ENCODE peak calls at places on chromosomes 5 and 9, in nine cellular contexts. R is epithelial cell of esophagus, M is GM12878, D is fibroblast of pulmonary artery, S is AG10803, V is Caco-2, C is right atrium auricular region, W is PC-3, N is dorsolateral prefrontal cortex. X is an unnamed sample.

GRCh38 chr5:91499943-91500531 is 116.9 kb upstream of the ARRDC3 start:
- DNase-seq in C (no peak), D (peak), M (no peak), N (no peak), R (peak), S (peak), W (peak), V (peak), X (peak)

GRCh38 chr9:76181020-76181641 is 213.1 kb downstream of the RFK start:
- DNase-seq in V (peak), W (peak), S (peak), R (peak), C (no peak), D (peak), M (no peak), N (no peak), X (peak)

GRCh38 chr5:51203598-51203997 is 179.7 kb upstream of the ISL1 start:
- DNase-seq in R (no peak), D (no peak), C (no peak), V (no peak), S (no peak), W (no peak), M (no peak), N (no peak), X (no peak)

GRCh38 chr9:26463841-26464240 is 428.8 kb downstream of the CAAP1 start:
- DNase-seq in R (no peak), N (no peak), W (no peak), C (no peak), D (no peak), S (no peak), M (no peak), V (no peak), X (no peak)

GRCh38 chr5:113682497-113683136 is 169.1 kb downstream of the YTHDC2 start:
- DNase-seq in S (peak), N (no peak), M (no peak), C (no peak), W (peak), D (peak), R (peak), V (no peak), X (no peak)

GRCh38 chr5:59357421-59357977 is 536.0 kb downstream of the PDE4D start:
- DNase-seq in N (no peak), R (no peak), V (peak), D (peak), S (no peak), W (no peak), C (no peak), M (no peak), X (peak)

GRCh38 chr5:173327948-173328895 is at the start of gene STC2:
- DNase-seq in S (peak), W (peak), C (peak), V (peak), D (peak), M (peak), N (peak), R (peak), X (peak)

GRCh38 chr5:81980598-81981260 is 8.9 kb downstream of the ATG10 start:
- DNase-seq in W (no peak), S (no peak), D (no peak), N (no peak), R (no peak), C (no peak), V (no peak), M (no peak), X (no peak)

GRCh38 chr5:5116953-5117352 is 23.2 kb upstream of the ADAMTS16 start:
- DNase-seq in V (no peak), R (no peak), S (no peak), C (no peak), M (no peak), W (no peak), N (no peak), D (no peak), X (no peak)

GRCh38 chr5:172542651-172543131 is 88.4 kb upstream of the SH3PXD2B start:
- DNase-seq in R (no peak), D (no peak), S (no peak), C (peak), M (no peak), W (no peak), N (no peak), V (no peak), X (no peak)

GRCh38 chr5:145946112-145946861 is 9.9 kb downstream of the SH3RF2 start:
- DNase-seq in D (peak), W (peak), N (no peak), S (peak), R (peak), V (no peak), M (peak), C (no peak), X (peak)

GRCh38 chr5:35458824-35459207 is 158.8 kb upstream of the SPEF2 start:
- DNase-seq in R (peak), D (no peak), C (no peak), V (no peak), M (no peak), W (no peak), S (no peak), N (no peak), X (no peak)

GRCh38 chr9:70031141-70031545 is 12.5 kb upstream of the MAMDC2 start:
- DNase-seq in V (no peak), C (no peak), M (no peak), D (peak), R (peak), S (no peak), W (peak), N (no peak), X (peak)

GRCh38 chr5:137668574-137669093 is 67.3 kb downstream of the KLHL3 start:
- DNase-seq in S (no peak), N (no peak), V (no peak), D (no peak), C (no peak), M (no peak), W (no peak), R (no peak), X (no peak)

GRCh38 chr5:14773588-14773987 is 98.0 kb downstream of the ANKH start:
- DNase-seq in S (no peak), M (no peak), V (no peak), C (no peak), D (no peak), W (no peak), N (no peak), R (no peak), X (no peak)

GRCh38 chr9:136089697-136090045 is 5.4 kb downstream of the NACC2 start:
- DNase-seq in C (no peak), D (peak), V (no peak), R (no peak), S (peak), W (peak), M (no peak), N (no peak), X (peak)

GRCh38 chr9:124017064-124017928 is 5.7 kb downstream of the LHX2 start:
- DNase-seq in N (no peak), M (no peak), S (no peak), R (no peak), V (no peak), W (no peak), D (no peak), C (no peak), X (no peak)

GRCh38 chr5:16596541-16596940 is 20.3 kb downstream of the RETREG1 start:
- DNase-seq in M (no peak), W (no peak), V (no peak), C (no peak), S (peak), N (no peak), D (no peak), R (peak), X (peak)

GRCh38 chr5:76986828-76987526 is 34.1 kb downstream of the CRHBP start:
- DNase-seq in C (no peak), D (no peak), S (no peak), R (no peak), W (no peak), V (no peak), N (no peak), M (no peak), X (no peak)

GRCh38 chr9:104209387-104209786 is 115.3 kb downstream of the SMC2 start:
- DNase-seq in D (no peak), C (no peak), N (no peak), M (no peak), W (no peak), S (no peak), R (no peak), V (no peak), X (no peak)

GRCh38 chr9:83986765-83987401 is 6.3 kb downstream of the RMI1 start:
- DNase-seq in R (peak), W (peak), S (no peak), M (no peak), V (no peak), C (no peak), D (no peak), N (no peak), X (peak)

GRCh38 chr9:126304946-126305370 is 21.7 kb upstream of the MVB12B start:
- DNase-seq in C (no peak), W (no peak), N (no peak), D (no peak), S (no peak), R (no peak), V (no peak), M (no peak), X (no peak)

GRCh38 chr5:116454417-116454927 is 120.2 kb downstream of the SEMA6A start:
- DNase-seq in N (no peak), D (peak), S (peak), C (no peak), R (no peak), V (no peak), W (no peak), M (peak), X (peak)

GRCh38 chr5:82522912-82523311 is 244.8 kb upstream of the RPS23 start:
- DNase-seq in V (no peak), W (no peak), N (no peak), R (no peak), S (no peak), D (no peak), M (no peak), C (no peak), X (no peak)

GRCh38 chr9:2729721-2730120 is 12.4 kb downstream of the KCNV2 start:
- DNase-seq in N (no peak), R (no peak), S (peak), W (no peak), D (peak), M (no peak), V (no peak), C (no peak), X (no peak)

GRCh38 chr9:92614763-92615441 is 55.0 kb downstream of the IPPK start:
- DNase-seq in R (no peak), C (no peak), S (peak), D (no peak), M (no peak), N (no peak), V (no peak), W (no peak), X (no peak)

GRCh38 chr5:173327084-173327947 is 898 bp downstream of the STC2 start:
- DNase-seq in S (peak), M (no peak), W (no peak), N (no peak), R (peak), D (peak), C (no peak), V (peak), X (peak)

GRCh38 chr9:34984049-34984448 is 5.5 kb upstream of the DNAJB5 start:
- DNase-seq in S (no peak), M (no peak), V (peak), W (peak), C (no peak), D (peak), R (peak), N (no peak), X (peak)

GRCh38 chr5:80706835-80707447 is 52.2 kb upstream of the DHFR start:
- DNase-seq in S (no peak), R (no peak), W (no peak), N (no peak), V (no peak), M (no peak), C (no peak), D (no peak), X (no peak)

GRCh38 chr5:126492939-126493338 is 69.7 kb downstream of the GRAMD2B start:
- DNase-seq in M (no peak), C (no peak), R (peak), V (peak), W (peak), S (no peak), D (peak), N (no peak), X (no peak)

GRCh38 chr9:13284011-13284410 is 4.5 kb upstream of the MPDZ start:
- DNase-seq in R (no peak), V (no peak), D (no peak), C (no peak), W (no peak), N (no peak), M (no peak), S (no peak), X (no peak)

DNA sequence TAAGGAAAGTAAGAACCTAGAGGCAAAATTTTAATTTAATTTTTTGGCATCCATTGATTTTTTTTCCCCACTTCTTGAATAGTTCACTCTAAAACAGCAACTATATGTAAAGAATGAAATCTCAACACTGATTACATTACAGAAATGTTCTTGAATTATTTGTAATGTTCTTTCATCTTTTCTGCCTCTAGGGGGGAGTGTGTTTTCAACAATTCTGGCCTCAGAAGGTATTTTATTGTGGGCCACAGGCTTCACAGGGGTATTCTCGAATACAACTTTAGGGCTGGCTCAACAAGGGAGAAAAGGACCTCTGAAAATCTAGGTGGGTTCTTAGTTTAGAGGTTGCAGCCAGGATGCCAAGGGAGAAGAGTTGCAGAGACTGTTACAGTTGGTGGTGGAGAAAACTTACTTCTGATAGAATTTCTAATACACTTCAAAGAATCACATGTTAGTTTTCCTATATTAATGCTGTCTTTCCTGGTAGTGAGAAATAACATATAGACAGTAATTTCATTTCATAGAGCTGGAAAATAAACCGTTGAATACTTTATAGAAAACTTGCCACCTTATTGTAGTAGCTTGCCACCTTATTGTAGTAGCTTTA is 3.6 kb upstream of the NPR3 start:
- DNase-seq in C (no peak), V (no peak), N (no peak), W (peak), R (peak), M (no peak), S (peak), D (peak), X (peak)
- TF ChIP-seq CTCF in C (peak), V (peak), N (peak), W (peak), R (peak), M (peak), S (peak), D (peak), X (peak)

DNA sequence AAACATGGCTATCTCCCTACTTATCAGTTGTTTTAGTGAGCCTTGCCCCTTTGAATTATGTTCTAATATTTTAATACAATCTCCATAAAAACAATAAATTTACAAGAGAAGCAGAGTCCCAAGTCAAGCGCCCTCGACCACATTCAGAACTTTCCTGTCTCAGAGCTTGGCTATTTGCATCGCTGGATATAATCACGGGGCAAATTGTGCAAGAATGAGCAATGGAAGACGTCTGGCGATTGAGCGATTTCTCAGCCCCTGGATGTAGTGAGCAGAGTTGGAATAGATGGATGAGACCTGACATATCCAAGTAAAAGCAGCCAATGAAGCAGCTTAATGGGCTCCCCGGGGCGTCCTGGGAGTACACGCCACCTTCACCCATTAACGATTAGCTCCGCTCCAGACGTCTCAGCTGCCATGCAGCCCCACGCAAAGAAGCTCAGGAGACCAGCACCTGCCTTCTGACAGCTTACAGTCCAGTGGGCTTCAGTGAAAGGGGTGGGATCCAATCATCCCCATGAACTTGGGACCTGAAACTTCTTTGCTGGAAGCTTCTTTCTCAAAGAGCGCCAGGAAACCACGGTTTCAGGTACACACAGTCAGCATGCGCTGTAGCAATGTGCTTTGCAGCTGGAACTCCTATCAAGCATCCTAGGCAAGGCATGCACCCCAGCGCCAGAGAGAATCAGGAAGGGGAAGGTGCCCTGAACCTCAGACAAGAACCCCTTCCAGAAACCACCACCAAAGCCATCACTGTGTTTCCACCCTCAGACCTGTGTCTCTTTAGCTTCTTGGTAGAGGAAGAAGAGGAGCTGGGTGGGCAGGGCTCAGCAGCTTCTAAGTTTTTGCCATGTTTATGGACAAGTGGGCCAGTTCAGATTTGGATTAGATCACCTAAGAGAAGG is 92.0 kb upstream of the IRX4 start:
- DNase-seq in M (no peak), W (no peak), C (no peak), N (no peak), V (no peak), R (peak), D (no peak), S (no peak), X (no peak)
- H3K4me3 ChIP-seq in M (no peak), W (no peak), C (no peak), N (no peak), V (no peak), R (no peak), D (no peak), S (no peak), X (no peak)

DNA sequence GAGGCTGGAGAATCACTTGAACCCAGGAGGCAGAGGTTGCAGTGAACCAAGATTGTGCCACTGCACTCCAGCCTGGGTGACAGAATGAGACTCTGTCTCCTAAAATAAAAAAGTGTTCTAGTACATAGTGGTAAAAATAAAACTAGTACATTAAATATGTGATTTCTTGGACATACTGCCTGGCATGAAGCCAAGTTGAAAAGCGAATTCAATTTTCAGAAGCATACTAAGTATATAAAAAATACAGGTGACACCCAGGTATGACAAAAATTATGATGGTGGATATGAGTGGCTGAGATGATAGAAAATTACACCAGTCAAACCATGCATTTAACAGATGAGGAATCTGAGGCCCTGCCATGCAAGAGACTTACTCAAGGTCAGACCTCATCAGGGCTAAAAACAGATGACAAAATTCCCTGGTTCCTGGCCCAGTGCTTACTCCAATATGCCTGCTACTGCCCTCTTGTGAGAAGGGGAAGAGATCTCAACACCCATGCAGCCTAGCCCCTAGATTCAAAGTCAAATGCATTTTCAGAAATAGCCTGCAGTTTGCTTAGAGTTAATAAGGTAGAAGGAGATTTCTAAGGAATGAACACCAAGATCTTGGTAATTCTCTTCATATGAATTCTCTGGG is 46.6 kb upstream of the GNPDA1 start:
- DNase-seq in V (no peak), D (peak), C (no peak), W (peak), N (no peak), R (no peak), S (peak), M (no peak), X (no peak)
- TF ChIP-seq CTCF in V (no peak), D (peak), C (no peak), W (no peak), N (no peak), R (no peak), S (peak), M (no peak), X (no peak)

DNA sequence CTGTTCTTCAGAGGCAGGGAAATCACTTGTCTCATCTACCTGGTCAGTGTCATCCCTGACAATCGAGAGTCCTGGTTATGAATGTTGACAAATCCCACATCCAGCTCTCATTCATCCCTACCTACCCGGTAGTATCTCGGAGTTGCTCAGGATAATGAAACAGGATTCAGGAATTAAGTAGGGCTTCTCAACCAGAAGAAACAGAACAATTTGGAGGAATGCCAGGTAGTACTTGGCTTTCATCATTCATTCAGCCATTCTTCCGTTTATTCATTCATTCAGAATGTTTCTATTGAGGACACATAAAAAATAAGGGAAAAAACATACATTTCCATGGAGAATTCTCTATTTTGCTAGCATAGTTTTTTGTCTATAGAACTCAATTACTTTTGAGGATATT is 195.0 kb downstream of the ARHGEF28 start:
- DNase-seq in D (peak), S (no peak), N (no peak), W (no peak), R (peak), C (no peak), M (no peak), V (no peak), X (no peak)
- H3K4me3 ChIP-seq in D (no peak), S (no peak), N (no peak), W (no peak), R (no peak), C (no peak), M (no peak), V (no peak), X (no peak)

GRCh38 chr5:102532126-102532525 is 33.3 kb upstream of the SLCO6A1 start:
- DNase-seq in V (no peak), D (peak), M (no peak), N (no peak), C (no peak), W (no peak), R (no peak), S (no peak), X (peak)

GRCh38 chr5:102539598-102539997 is 40.8 kb upstream of the SLCO6A1 start:
- DNase-seq in W (peak), S (no peak), M (no peak), N (no peak), V (no peak), R (peak), C (no peak), D (no peak), X (peak)

GRCh38 chr5:102537011-102537410 is 38.2 kb upstream of the SLCO6A1 start:
- DNase-seq in S (no peak), C (no peak), V (no peak), R (no peak), M (no peak), D (no peak), W (no peak), N (no peak), X (no peak)

GRCh38 chr5:102540251-102540812 is 41.5 kb upstream of the SLCO6A1 start:
- DNase-seq in N (no peak), C (no peak), S (no peak), V (no peak), M (no peak), W (no peak), D (no peak), R (no peak), X (no peak)

GRCh38 chr5:102536323-102536928 is 37.6 kb upstream of the SLCO6A1 start:
- DNase-seq in S (peak), C (no peak), D (peak), R (peak), N (no peak), M (no peak), W (peak), V (no peak), X (peak)
- TF ChIP-seq CTCF in S (peak), C (no peak), D (peak), R (peak), N (peak), M (no peak), W (peak), V (peak), X (peak)

X was measured in astrocyte of the spinal cord.